ENCODE peak calls at places on chromosomes 16 and 17, in eight cellular contexts. L is left ventricle myocardium inferior; E is heart right ventricle; V is activated CD8-positive, alpha-beta memory T cell treated with anti-CD3 and anti-CD28 coated beads, Interleukin-2, amount 50 U/mL, for 48 hours; Z is CD4-positive, CD25-positive, alpha-beta regulatory T cell; A is foreskin fibroblast; B is stimulated activated CD4-positive, alpha-beta T cell treated with anti-CD3 and anti-CD28 coated beads, Interleukin-15, amount 100 ng/mL, for 1 hour; S is Calu3. D is an unnamed sample.

GRCh38 chr17:35486920-35487727 is 38.6 kb upstream of the SLFN13 start:
- DNase-seq in L (peak), E (peak), V (peak), Z (peak), A (peak), B (peak), S (peak), D (peak)

GRCh38 chr17:3913531-3914318 is 2.5 kb downstream of the P2RX1 start:
- DNase-seq in L (peak), E (peak), V (peak), Z (peak), A (peak), B (peak), S (peak), D (peak)

GRCh38 chr17:30199600-30199999 is 35.9 kb downstream of the SLC6A4 start:
- DNase-seq in L (no peak), E (no peak), V (no peak), Z (no peak), A (no peak), B (no peak), S (no peak), D (no peak)

GRCh38 chr17:82568997-82569393 is 49.5 kb downstream of the FOXK2 start:
- DNase-seq in L (no peak), E (no peak), V (no peak), Z (no peak), A (no peak), B (no peak), S (no peak), D (no peak)

GRCh38 chr17:37527249-37527851 is 37.7 kb downstream of the DUSP14 start:
- DNase-seq in L (no peak), E (no peak), V (no peak), Z (peak), A (peak), B (no peak), S (peak), D (peak)

GRCh38 chr17:75778861-75779249 is 5.8 kb upstream of the UNK start:
- DNase-seq in L (no peak), E (peak), V (no peak), Z (peak), A (no peak), B (no peak), S (peak), D (peak)

GRCh38 chr16:89014611-89015230 is 37.7 kb upstream of the CBFA2T3 start:
- DNase-seq in L (peak), E (no peak), V (no peak), Z (no peak), A (no peak), B (no peak), S (no peak), D (no peak)

GRCh38 chr16:84537431-84538151 is 33.1 kb upstream of the MEAK7 start:
- DNase-seq in L (no peak), E (no peak), V (no peak), Z (no peak), A (no peak), B (no peak), S (no peak), D (no peak)

GRCh38 chr17:36857698-36858097 is 79.6 kb upstream of the LHX1 start:
- DNase-seq in L (no peak), E (no peak), V (no peak), Z (no peak), A (no peak), B (no peak), S (no peak), D (no peak)

GRCh38 chr17:10135539-10136257 is 62.7 kb downstream of the GAS7 start:
- DNase-seq in L (no peak), E (no peak), V (no peak), Z (no peak), A (peak), B (no peak), S (no peak), D (no peak)

GRCh38 chr16:83946781-83947566 is 6.1 kb upstream of the OSGIN1 start:
- DNase-seq in L (no peak), E (no peak), V (no peak), Z (no peak), A (no peak), B (no peak), S (no peak), D (no peak)

GRCh38 chr17:16941643-16942042 is 30.3 kb downstream of the TNFRSF13B start:
- DNase-seq in L (no peak), E (no peak), V (no peak), Z (no peak), A (no peak), B (no peak), S (no peak), D (no peak)

GRCh38 chr16:75222271-75222783 is 3.5 kb downstream of the CTRB1 start:
- DNase-seq in L (no peak), E (no peak), V (no peak), Z (no peak), A (no peak), B (no peak), S (no peak), D (no peak)

GRCh38 chr17:8185580-8186445 is 4.2 kb downstream of the BORCS6 start:
- DNase-seq in L (peak), E (peak), V (peak), Z (peak), A (peak), B (peak), S (peak), D (peak)

GRCh38 chr17:79923974-79924638 is 84.9 kb upstream of the CBX4 start:
- DNase-seq in L (no peak), E (no peak), V (peak), Z (no peak), A (no peak), B (no peak), S (peak), D (no peak)

GRCh38 chr17:38587956-38588771 is 17.6 kb downstream of the SRCIN1 start:
- DNase-seq in L (no peak), E (no peak), V (no peak), Z (no peak), A (no peak), B (no peak), S (no peak), D (no peak)